ENCODE peak calls at places on chromosomes 6 and 20, in seven cellular contexts. N is esophagus squamous epithelium, O is heart left ventricle, J is IMR-90, E is HepG2, L is HCT116, G is lower leg skin. M is an unnamed sample.

GRCh38 chr6:129748212-129748900 is 38.4 kb upstream of the ARHGAP18 start:
- DNase-seq in O (no peak), N (no peak), G (no peak), L (peak), E (peak), J (peak), M (peak)

GRCh38 chr6:148423601-148424270 is 81.1 kb downstream of the SASH1 start:
- DNase-seq in J (peak), E (no peak), L (no peak), O (no peak), N (no peak), G (no peak), M (peak)

GRCh38 chr20:53582574-53583351 is 10.9 kb downstream of the ZNF217 start:
- DNase-seq in E (peak), L (no peak), O (no peak), G (peak), N (no peak), J (peak), M (no peak)

GRCh38 chr6:26431258-26432162 is 8.8 kb upstream of the BTN3A3 start:
- DNase-seq in J (no peak), E (no peak), L (no peak), N (no peak), O (no peak), G (no peak), M (no peak)

GRCh38 chr6:20687494-20687893 is 153.2 kb downstream of the CDKAL1 start:
- DNase-seq in N (no peak), G (no peak), O (no peak), J (no peak), L (no peak), E (no peak), M (no peak)

GRCh38 chr6:77456531-77457248 is 6.6 kb downstream of the HTR1B start:
- DNase-seq in L (peak), E (peak), G (no peak), N (no peak), O (no peak), J (peak), M (no peak)

GRCh38 chr6:161985911-161986310 is 712.0 kb upstream of the AGPAT4 start:
- DNase-seq in O (no peak), G (no peak), N (no peak), J (no peak), L (no peak), E (no peak), M (no peak)

GRCh38 chr20:62652051-62652893 is 10.0 kb downstream of the SLCO4A1 start:
- DNase-seq in N (peak), J (peak), L (peak), E (peak), G (peak), O (peak), M (peak)

GRCh38 chr6:101114703-101115102 is 233.6 kb upstream of the ASCC3 start:
- DNase-seq in E (peak), L (peak), O (no peak), J (peak), N (no peak), G (no peak), M (no peak)

GRCh38 chr6:146785001-146785585 is 186.3 kb downstream of the ADGB start:
- DNase-seq in G (no peak), J (peak), E (peak), L (peak), O (no peak), N (no peak), M (no peak)

GRCh38 chr6:22621028-22621427 is 51.7 kb downstream of the HDGFL1 start:
- DNase-seq in G (no peak), L (no peak), J (no peak), E (no peak), N (no peak), O (no peak), M (no peak)

GRCh38 chr6:47647188-47647587 is 51.2 kb upstream of the ADGRF4 start:
- DNase-seq in G (no peak), L (no peak), J (no peak), O (no peak), E (no peak), N (no peak), M (no peak)

GRCh38 chr20:56411759-56412472 is at the start of gene CASS4:
- DNase-seq in G (peak), E (peak), J (peak), O (no peak), L (no peak), N (no peak), M (no peak)

GRCh38 chr20:63206878-63207277 is 9.1 kb downstream of the YTHDF1 start:
- DNase-seq in G (no peak), N (no peak), O (no peak), E (no peak), L (no peak), J (peak), M (no peak)

GRCh38 chr20:44153636-44154043 is 33.3 kb downstream of the JPH2 start:
- DNase-seq in J (peak), G (no peak), E (no peak), O (no peak), N (no peak), L (no peak), M (no peak)

GRCh38 chr20:61872371-61872900 is 193.2 kb downstream of the TAF4 start:
- DNase-seq in J (no peak), G (no peak), E (no peak), N (no peak), L (no peak), O (peak), M (no peak)

DNA sequence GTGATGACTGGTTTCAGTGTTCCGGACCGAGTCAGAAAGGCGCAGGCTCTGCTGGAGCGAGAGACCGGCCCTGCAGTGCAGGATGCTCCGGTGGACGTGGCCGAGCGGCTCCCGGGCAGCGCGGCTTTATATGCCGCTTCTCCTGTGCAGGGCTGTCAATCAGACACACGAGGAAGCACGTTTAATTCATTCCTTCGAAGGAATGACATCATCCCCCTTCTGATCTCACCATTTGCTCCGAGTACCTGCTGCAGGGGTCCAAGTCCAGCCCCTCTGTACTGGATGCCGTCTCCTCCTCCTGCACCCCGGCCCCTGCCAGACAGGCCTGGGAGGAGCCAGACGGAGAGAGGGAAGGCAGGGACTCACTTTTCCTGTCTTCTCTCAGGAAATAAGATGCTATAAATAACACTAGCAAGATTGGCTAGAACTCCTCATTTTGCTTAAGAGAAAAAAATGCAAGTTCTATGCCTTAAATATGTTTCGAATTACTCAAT is at the start of gene THBS2:
- DNase-seq in E (no peak), G (peak), O (peak), L (no peak), N (no peak), J (peak), M (no peak)
- TF ChIP-seq POLR2A in E (no peak), G (no peak), O (peak), L (no peak), N (no peak), J (peak), M (no peak)

DNA sequence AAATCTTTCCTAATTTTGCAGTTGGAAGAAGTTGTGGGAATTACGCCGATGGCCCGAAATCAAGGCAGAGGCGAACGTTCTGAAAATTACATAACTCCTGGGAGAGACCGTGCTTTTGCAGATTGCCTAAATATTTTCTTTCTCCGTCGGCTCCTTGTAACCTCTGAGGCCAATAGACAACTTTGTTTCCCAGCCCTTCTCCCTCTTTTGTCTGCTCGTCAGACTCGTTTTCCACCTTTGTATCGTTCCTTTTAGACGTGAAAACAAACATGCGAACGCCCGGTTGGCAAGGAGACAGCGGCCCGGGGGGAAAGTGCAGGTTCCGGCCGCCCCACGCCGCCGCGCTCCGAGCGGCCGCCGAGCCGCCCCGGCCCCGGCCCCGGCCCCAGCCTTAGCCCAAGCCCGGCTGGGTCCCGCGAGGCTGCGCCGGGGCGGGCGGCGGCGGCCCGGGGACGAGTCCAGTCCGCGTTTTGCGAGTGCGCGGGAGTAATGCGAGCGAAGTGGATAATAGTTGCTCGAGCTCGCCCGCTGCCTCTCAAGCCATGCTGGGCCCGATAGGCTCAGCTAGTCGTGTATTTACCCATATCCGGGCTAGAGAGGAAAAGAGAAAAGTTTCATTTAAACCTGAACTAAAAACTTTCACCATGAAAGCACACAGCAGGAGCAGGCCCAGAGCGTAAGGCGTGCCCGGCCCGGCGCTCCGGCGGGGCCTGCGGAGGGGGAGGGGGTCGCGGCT is at the start of gene ARID1B:
- DNase-seq in N (peak), O (peak), J (peak), E (peak), G (peak), L (no peak), M (peak)
- TF ChIP-seq POLR2A in N (no peak), O (peak), J (peak), E (peak), G (no peak), L (peak), M (peak)

DNA sequence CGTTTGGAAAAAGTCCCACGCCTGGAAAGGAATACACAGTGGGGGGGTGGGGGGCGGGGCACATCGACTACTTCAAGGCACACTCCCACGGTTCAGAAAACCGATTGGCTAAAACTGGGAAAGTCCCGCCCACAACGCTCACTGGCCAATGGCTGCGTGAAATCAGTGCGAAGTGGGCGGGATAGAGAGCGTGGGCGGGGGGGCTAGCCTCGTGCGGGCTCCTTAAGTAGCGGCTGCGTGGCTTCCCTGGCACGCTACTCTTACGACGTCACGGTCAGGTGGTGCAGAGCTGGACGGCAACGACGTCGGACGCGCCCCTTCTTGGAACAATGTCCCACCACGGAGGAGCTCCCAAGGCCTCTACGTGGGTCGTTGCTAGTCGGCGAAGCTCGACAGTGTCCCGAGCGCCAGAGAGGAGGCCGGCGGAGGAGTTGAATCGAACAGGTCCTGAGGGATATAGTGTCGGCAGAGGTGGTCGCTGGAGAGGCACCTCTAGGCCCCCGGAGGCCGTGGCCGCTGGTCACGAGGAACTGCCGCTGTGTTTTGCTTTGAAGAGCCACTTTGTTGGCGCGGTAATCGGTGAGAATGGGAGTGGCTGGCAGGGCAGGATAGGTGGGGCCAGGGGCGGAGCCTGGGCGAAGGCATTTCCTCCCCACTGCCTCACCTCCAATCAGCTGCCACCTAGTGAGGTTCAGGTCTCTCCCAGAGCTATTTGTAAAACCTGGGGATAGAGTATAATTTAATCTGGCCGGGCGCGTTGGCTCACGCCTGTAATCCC is at the start of gene DDX43:
- DNase-seq in O (peak), N (peak), J (no peak), E (no peak), L (no peak), G (peak), M (peak)
- TF ChIP-seq POLR2A in O (no peak), N (no peak), J (no peak), E (no peak), L (no peak), G (no peak), M (no peak)

DNA sequence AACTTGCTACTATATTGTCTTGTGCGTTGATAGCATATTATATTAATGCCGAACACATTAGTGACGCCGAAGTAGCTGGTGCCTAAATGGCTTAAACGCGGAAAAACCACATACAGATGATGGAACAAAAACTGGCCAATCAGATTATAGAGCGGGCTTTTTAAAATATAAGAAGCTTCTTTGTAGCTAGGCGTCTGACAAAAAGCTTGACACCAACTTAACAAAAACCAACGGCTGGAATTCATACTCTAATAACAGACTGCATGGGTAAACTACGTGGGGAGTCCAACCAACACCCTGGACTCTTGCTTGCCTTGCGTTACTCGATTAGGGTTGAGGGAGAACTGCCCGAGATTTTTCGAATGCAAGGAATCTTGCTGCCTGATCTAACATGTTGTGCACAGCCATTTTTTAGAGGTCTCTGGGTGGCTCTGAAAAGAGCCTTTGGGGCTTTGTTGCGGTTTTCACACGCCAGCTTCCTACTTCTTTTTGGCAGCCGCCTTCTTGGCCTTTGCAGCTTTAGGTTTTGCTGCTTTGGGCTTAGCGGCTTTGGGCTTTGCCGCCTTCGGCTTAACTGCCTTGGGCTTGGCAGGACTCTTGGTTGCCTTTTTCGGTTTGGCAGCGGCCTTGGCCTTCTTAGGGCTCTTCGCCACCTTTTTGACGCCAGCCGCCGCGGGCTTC is 45.7 kb downstream of the OR2B2 start:
- DNase-seq in L (no peak), G (no peak), E (peak), N (no peak), J (peak), O (no peak), M (no peak)
- TF ChIP-seq POLR2A in L (no peak), G (no peak), E (peak), N (no peak), J (no peak), O (no peak), M (no peak)

GRCh38 chr20:32189691-32190607 is 17.6 kb downstream of the PLAGL2 start:
- DNase-seq in O (peak), L (no peak), N (no peak), E (no peak), G (peak), J (peak), M (peak)

GRCh38 chr20:32190608-32191415 is 16.7 kb downstream of the PLAGL2 start:
- DNase-seq in O (no peak), N (no peak), J (no peak), L (no peak), E (no peak), G (no peak), M (no peak)

GRCh38 chr20:32191422-32191821 is 16.1 kb downstream of the PLAGL2 start:
- DNase-seq in O (no peak), E (no peak), J (no peak), L (no peak), N (no peak), G (no peak), M (no peak)

GRCh38 chr20:32192698-32193097 is 14.8 kb downstream of the PLAGL2 start:
- DNase-seq in E (no peak), N (no peak), O (no peak), L (no peak), G (no peak), J (no peak), M (no peak)

DNA sequence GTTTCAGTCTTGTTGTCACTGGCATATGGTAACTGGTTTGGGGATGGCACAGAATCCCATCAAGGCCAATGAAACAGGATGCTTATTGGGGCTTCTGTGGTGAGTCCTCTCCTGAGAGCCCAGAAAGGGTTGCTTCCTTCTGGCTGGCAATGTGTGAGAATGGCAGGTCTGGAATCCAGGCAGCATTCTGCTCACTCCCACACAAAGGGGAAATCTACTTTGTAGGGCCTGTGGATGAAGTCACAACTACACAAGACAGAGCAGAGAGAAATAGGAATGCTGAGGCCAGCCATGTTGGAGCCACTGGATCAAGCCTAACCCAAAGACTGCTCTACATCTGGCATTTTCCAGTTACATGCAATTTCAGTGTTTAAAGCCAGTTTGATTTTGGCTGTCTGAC is 15.7 kb downstream of the PLAGL2 start:
- DNase-seq in E (no peak), J (peak), N (no peak), G (no peak), L (no peak), O (no peak), M (no peak)
- TF ChIP-seq POLR2A in E (no peak), J (no peak), N (no peak), G (no peak), L (no peak), O (no peak), M (no peak)

DNA sequence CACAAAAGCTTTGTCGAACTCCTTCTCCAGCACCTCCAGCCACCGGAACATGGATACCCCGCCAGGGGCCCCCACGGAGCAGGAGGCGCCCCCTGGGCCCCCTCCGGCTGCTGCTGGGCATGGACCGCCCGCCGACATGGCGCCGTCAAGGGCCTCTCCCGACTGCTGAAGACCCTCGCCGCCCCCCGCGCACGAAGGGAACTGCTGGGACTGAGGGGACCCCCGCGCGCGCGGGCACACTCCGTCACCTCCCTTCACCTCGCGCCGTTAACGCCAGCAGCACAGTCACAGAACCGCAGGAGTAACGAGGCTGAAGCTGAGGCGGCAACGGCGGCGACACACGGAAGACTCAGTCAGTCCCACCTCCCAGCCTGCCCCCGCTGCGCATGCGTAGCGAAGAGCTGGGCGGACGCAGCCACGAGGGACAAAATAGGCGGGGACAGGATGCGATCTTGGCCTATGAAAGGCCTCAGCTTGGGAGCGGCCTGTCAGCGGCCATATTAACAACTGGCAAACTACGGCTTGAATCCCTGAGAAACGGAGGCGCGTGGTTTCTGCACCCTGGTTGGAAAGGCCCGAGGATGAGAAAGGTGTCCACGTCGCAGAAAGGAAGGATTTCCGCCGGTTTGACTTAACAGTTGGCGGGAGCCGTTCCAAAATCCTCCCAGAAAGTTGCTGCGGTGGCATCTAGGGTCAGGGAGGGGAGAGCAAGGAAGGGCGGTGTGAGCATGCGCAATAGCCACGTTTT is at the start of gene GOPC:
- DNase-seq in L (peak), O (peak), N (peak), J (peak), G (peak), E (peak), M (peak)
- TF ChIP-seq POLR2A in L (peak), O (peak), N (no peak), J (peak), G (no peak), E (peak), M (peak)

DNA sequence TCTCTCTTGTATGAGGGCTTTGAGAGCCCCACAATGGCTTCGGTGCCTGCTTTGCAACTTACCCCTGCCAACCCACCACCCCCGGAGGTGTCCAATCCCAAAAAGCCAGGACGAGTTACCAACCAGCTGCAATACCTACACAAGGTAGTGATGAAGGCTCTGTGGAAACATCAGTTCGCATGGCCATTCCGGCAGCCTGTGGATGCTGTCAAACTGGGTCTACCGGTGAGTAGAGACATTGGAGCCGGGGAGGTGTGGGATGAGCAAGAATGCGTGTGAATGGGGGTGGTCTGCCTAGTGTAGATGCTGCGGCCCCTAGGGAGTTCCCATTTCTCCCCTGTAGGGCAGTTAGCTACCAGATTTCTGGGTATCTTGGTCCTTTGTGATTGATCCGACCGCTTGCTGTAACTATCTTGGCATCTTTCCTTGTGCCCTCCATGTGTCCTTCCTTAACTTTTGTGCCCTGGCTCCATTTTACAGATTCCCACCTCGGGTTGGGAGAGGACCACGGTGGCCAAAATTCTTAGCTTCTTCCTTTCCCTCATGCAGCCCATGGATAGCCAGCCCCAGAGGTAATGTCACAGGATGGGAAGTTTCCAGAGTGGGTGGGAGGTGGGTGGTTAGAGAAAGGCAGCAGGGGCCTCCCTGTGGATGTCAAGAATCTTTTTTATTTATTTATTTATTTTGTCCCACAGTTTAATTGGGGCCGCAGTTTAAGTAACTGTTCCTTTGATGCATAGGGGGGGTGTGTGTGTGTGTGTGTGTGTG is 6.3 kb downstream of the BRD2 start:
- DNase-seq in G (no peak), J (no peak), N (no peak), O (peak), E (no peak), L (no peak), M (no peak)
- TF ChIP-seq POLR2A in G (no peak), J (no peak), N (no peak), O (no peak), E (no peak), L (no peak), M (no peak)

M was measured in prostate gland.